ENCODE peak calls at places on chromosomes 16 and 17, in ten cellular contexts. G is HCT116, U is mammary epithelial cell, S is neural crest cell, O is lower leg skin, J is K562, V is left ventricle myocardium inferior, X is MM.1S, C is stomach, Y is H9. Z is an unnamed sample.

GRCh38 chr16:24906199-24906808 is 60.5 kb downstream of the SLC5A11 start:
- DNase-seq in C (no peak), G (peak), O (no peak), U (no peak), S (no peak), Y (no peak), V (no peak), J (no peak), X (peak), Z (no peak)

GRCh38 chr17:22286337-22287041 is 594.2 kb downstream of the KCNJ18 start:
- DNase-seq in X (no peak), G (no peak), C (peak), O (no peak), V (no peak), U (no peak), S (no peak), J (no peak), Y (no peak), Z (no peak)

GRCh38 chr16:66891797-66892196 is 11.5 kb downstream of the PDP2 start:
- DNase-seq in J (no peak), G (no peak), C (no peak), U (no peak), V (no peak), X (no peak), Y (no peak), O (no peak), S (no peak), Z (no peak)

GRCh38 chr17:8387914-8388651 is 5.1 kb upstream of the RPL26 start:
- DNase-seq in J (no peak), U (no peak), Y (no peak), V (no peak), G (no peak), S (no peak), C (no peak), O (no peak), X (no peak), Z (no peak)

GRCh38 chr17:77802811-77803220 is 155.7 kb upstream of the TNRC6C start:
- DNase-seq in C (no peak), G (no peak), V (no peak), S (no peak), U (no peak), O (no peak), J (no peak), X (no peak), Y (peak), Z (no peak)

GRCh38 chr16:4369006-4369766 is 2.5 kb upstream of the VASN start:
- DNase-seq in G (no peak), V (no peak), Y (no peak), S (no peak), C (no peak), O (no peak), U (peak), X (no peak), J (no peak), Z (no peak)

GRCh38 chr17:16150251-16150859 is 65.0 kb downstream of the NCOR1 start:
- DNase-seq in J (no peak), X (no peak), G (peak), O (no peak), V (no peak), Y (no peak), S (no peak), U (peak), C (no peak), Z (no peak)

GRCh38 chr17:19387921-19388521 is 1.0 kb upstream of the MFAP4 start:
- DNase-seq in S (no peak), U (no peak), C (no peak), J (no peak), X (no peak), G (no peak), V (no peak), Y (no peak), O (no peak), Z (no peak)

GRCh38 chr16:23434380-23434779 is 18.6 kb downstream of the COG7 start:
- DNase-seq in O (no peak), S (peak), J (peak), C (no peak), Y (no peak), X (peak), V (no peak), G (peak), U (peak), Z (no peak)

GRCh38 chr17:1275205-1275961 is 4.1 kb upstream of the TRARG1 start:
- DNase-seq in C (no peak), V (no peak), U (no peak), S (no peak), X (no peak), Y (no peak), G (no peak), J (no peak), O (no peak), Z (no peak)

GRCh38 chr16:11242658-11243057 is 13.3 kb downstream of the SOCS1 start:
- DNase-seq in S (no peak), Y (no peak), U (no peak), C (no peak), X (no peak), J (no peak), O (no peak), G (no peak), V (no peak), Z (no peak)

GRCh38 chr16:1871974-1872635 is at the start of gene MEIOB:
- DNase-seq in S (peak), V (no peak), G (no peak), O (no peak), Y (peak), X (no peak), U (no peak), J (peak), C (no peak), Z (peak)

GRCh38 chr16:80507538-80507937 is 33.3 kb upstream of the DYNLRB2 start:
- DNase-seq in S (no peak), Y (no peak), J (no peak), C (no peak), V (peak), G (no peak), O (peak), X (no peak), U (no peak), Z (no peak)

GRCh38 chr16:89035013-89035697 is 58.1 kb upstream of the CBFA2T3 start:
- DNase-seq in J (peak), S (no peak), G (no peak), U (no peak), X (no peak), O (no peak), Y (no peak), C (no peak), V (no peak), Z (no peak)

GRCh38 chr17:58381124-58381838 is 29.3 kb upstream of the SUPT4H1 start:
- DNase-seq in J (no peak), X (no peak), O (no peak), S (no peak), U (no peak), Y (no peak), V (no peak), G (no peak), C (peak), Z (no peak)

GRCh38 chr16:87620201-87620495 is 17.8 kb downstream of the JPH3 start:
- DNase-seq in O (no peak), X (no peak), U (no peak), J (no peak), V (no peak), C (no peak), G (no peak), S (no peak), Y (peak), Z (no peak)

GRCh38 chr17:42189651-42189965 is 4.4 kb upstream of the HCRT start:
- DNase-seq in O (no peak), S (no peak), G (no peak), U (no peak), C (no peak), V (no peak), J (no peak), X (no peak), Y (no peak), Z (no peak)

GRCh38 chr16:88102597-88102996 is 151.4 kb downstream of the BANP start:
- DNase-seq in V (no peak), X (no peak), O (no peak), G (no peak), U (no peak), J (no peak), S (no peak), Y (no peak), C (no peak), Z (no peak)

GRCh38 chr16:27431773-27432599 is 30.0 kb downstream of the IL21R start:
- DNase-seq in V (no peak), J (no peak), S (no peak), U (peak), O (peak), G (no peak), X (no peak), C (peak), Y (peak), Z (no peak)

GRCh38 chr17:41864837-41865595 is at the start of gene KLHL11:
- DNase-seq in C (peak), X (peak), J (peak), U (peak), S (peak), O (peak), G (peak), Y (peak), V (peak), Z (peak)

GRCh38 chr17:70089513-70090148 is 14.6 kb downstream of the KCNJ16 start:
- DNase-seq in C (no peak), X (no peak), O (no peak), S (no peak), G (no peak), V (no peak), U (no peak), Y (no peak), J (no peak), Z (no peak)

GRCh38 chr17:27747462-27748359 is 52.6 kb downstream of the NOS2 start:
- DNase-seq in Y (peak), S (no peak), C (no peak), V (no peak), G (peak), O (no peak), U (no peak), X (no peak), J (peak), Z (no peak)

GRCh38 chr17:49224198-49224996 is 6.2 kb downstream of the PHOSPHO1 start:
- DNase-seq in V (no peak), Y (peak), S (no peak), X (peak), J (no peak), O (no peak), C (peak), G (no peak), U (no peak), Z (no peak)

GRCh38 chr16:80680046-80680445 is 124.4 kb downstream of the CDYL2 start:
- DNase-seq in V (no peak), J (no peak), C (no peak), Y (no peak), O (no peak), U (no peak), X (no peak), G (no peak), S (no peak), Z (no peak)

GRCh38 chr16:11402745-11403533 is 57.7 kb downstream of the RMI2 start:
- DNase-seq in V (no peak), G (no peak), X (no peak), S (no peak), O (no peak), U (no peak), Y (no peak), J (no peak), C (no peak), Z (no peak)

GRCh38 chr17:35640977-35641526 is 53.9 kb downstream of the AP2B1 start:
- DNase-seq in G (no peak), O (no peak), S (no peak), U (no peak), J (no peak), Y (no peak), V (no peak), C (no peak), X (no peak), Z (no peak)

GRCh38 chr17:66996926-66997325 is 32.4 kb downstream of the CACNG4 start:
- DNase-seq in O (no peak), V (no peak), G (no peak), Y (no peak), X (no peak), S (no peak), U (no peak), J (no peak), C (no peak), Z (no peak)

GRCh38 chr16:68086336-68086821 is 1.2 kb downstream of the NFATC3 start:
- DNase-seq in V (no peak), J (peak), X (peak), S (no peak), G (no peak), U (peak), Y (no peak), C (no peak), O (no peak), Z (no peak)

GRCh38 chr16:53809088-53809951 is 105.4 kb downstream of the FTO start:
- DNase-seq in O (no peak), X (no peak), S (no peak), G (no peak), Y (no peak), U (peak), J (no peak), C (no peak), V (no peak), Z (no peak)

GRCh38 chr17:64998436-64999190 is 57.9 kb downstream of the GNA13 start:
- DNase-seq in G (no peak), C (no peak), J (no peak), S (no peak), U (no peak), Y (no peak), X (no peak), V (no peak), O (no peak), Z (no peak)

GRCh38 chr16:46757339-46758050 is 9.4 kb upstream of the MYLK3 start:
- DNase-seq in C (peak), V (peak), J (peak), Y (no peak), X (no peak), S (no peak), U (no peak), G (no peak), O (no peak), Z (no peak)

GRCh38 chr17:40686192-40686591 is 17.4 kb downstream of the KRT24 start:
- DNase-seq in V (no peak), O (no peak), C (peak), J (no peak), X (no peak), S (no peak), G (no peak), Y (no peak), U (no peak), Z (no peak)
- TF ChIP-seq CTCF in V (no peak), O (no peak), C (no peak), J (no peak), X (no peak), S (no peak), G (no peak), Y (no peak), U (no peak), Z (no peak)

GRCh38 chr16:57604177-57604576 is 24.3 kb upstream of the ADGRG1 start:
- DNase-seq in V (no peak), Y (no peak), O (peak), S (no peak), U (no peak), J (no peak), G (no peak), C (no peak), X (no peak), Z (no peak)
- TF ChIP-seq CTCF in V (no peak), Y (no peak), O (no peak), S (no peak), U (no peak), J (no peak), G (no peak), C (no peak), X (no peak), Z (no peak)

GRCh38 chr17:51059781-51060180 is 60.9 kb downstream of the SPAG9 start:
- DNase-seq in J (no peak), V (no peak), X (no peak), G (no peak), Y (no peak), S (no peak), O (no peak), U (no peak), C (no peak), Z (no peak)
- TF ChIP-seq CTCF in J (no peak), V (no peak), X (no peak), G (no peak), Y (no peak), S (no peak), O (no peak), U (no peak), C (no peak), Z (no peak)

GRCh38 chr16:69145658-69146057 is 13.2 kb downstream of the UTP4 start:
- DNase-seq in U (no peak), C (peak), J (no peak), Y (no peak), S (no peak), O (no peak), G (no peak), V (no peak), X (no peak), Z (no peak)
- TF ChIP-seq CTCF in U (no peak), C (no peak), J (no peak), Y (no peak), S (no peak), O (no peak), G (no peak), V (no peak), X (no peak), Z (no peak)

Z was measured in omental fat pad.